ENCODE peak calls at places on chromosomes 2 and 18, in four cellular contexts. Y is SJSA1; I is activated naive CD4-positive, alpha-beta T cell treated with anti-CD3 and anti-CD28 coated beads, Interleukin-2, amount 50 U/mL, for 72 hours; F is transverse colon. A is an unnamed sample.

GRCh38 chr18:13216732-13217465 is 1.7 kb upstream of the LDLRAD4 start:
- DNase-seq in I (peak), Y (no peak), F (peak), A (no peak)

GRCh38 chr2:26561918-26562810 is 79.0 kb downstream of the CIB4 start:
- DNase-seq in F (peak), Y (peak), I (peak), A (no peak)

GRCh38 chr2:187302619-187303018 is 145.4 kb downstream of the CALCRL start:
- DNase-seq in F (peak), Y (no peak), I (no peak), A (no peak)

GRCh38 chr2:178403671-178404379 is 47.1 kb downstream of the PRKRA start:
- DNase-seq in Y (no peak), I (no peak), F (no peak), A (no peak)

GRCh38 chr2:28705743-28706142 is 45.9 kb upstream of the PPP1CB start:
- DNase-seq in Y (no peak), F (no peak), I (no peak), A (peak)

GRCh38 chr2:189192766-189193165 is 13.2 kb upstream of the COL5A2 start:
- DNase-seq in I (no peak), Y (no peak), F (no peak), A (no peak)

GRCh38 chr2:12624911-12625598 is 91.7 kb upstream of the TRIB2 start:
- DNase-seq in Y (no peak), I (no peak), F (no peak), A (no peak)

GRCh38 chr2:189751080-189751658 is 11.4 kb downstream of the OSGEPL1 start:
- DNase-seq in I (peak), Y (no peak), F (peak), A (peak)

GRCh38 chr2:107091163-107091864 is 205.3 kb upstream of the ST6GAL2 start:
- DNase-seq in I (no peak), F (no peak), Y (no peak), A (no peak)

GRCh38 chr2:10220045-10220444 is 82.7 kb upstream of the HPCAL1 start:
- DNase-seq in I (no peak), Y (no peak), F (no peak), A (peak)

GRCh38 chr2:38446418-38446817 is 69.3 kb upstream of the ATL2 start:
- DNase-seq in I (no peak), F (no peak), Y (no peak), A (no peak)

GRCh38 chr2:236055471-236055870 is 112.7 kb downstream of the GBX2 start:
- DNase-seq in Y (no peak), F (no peak), I (no peak), A (peak)

GRCh38 chr2:164734196-164734595 is 107.4 kb downstream of the COBLL1 start:
- DNase-seq in Y (no peak), I (no peak), F (no peak), A (no peak)

GRCh38 chr2:58054264-58054663 is 7.7 kb downstream of the VRK2 start:
- DNase-seq in F (no peak), Y (no peak), I (no peak), A (no peak)

GRCh38 chr18:72878143-72878542 is 10.4 kb upstream of the NETO1 start:
- DNase-seq in I (no peak), Y (no peak), F (no peak), A (no peak)

GRCh38 chr2:43332653-43333052 is 106.2 kb upstream of the ZFP36L2 start:
- DNase-seq in F (no peak), Y (no peak), I (no peak), A (no peak)

GRCh38 chr2:45008296-45009129 is 739 bp downstream of the SIX2 start:
- DNase-seq in I (peak), Y (no peak), F (no peak), A (no peak)

GRCh38 chr2:101310591-101311389 is 2.3 kb upstream of the RNF149 start:
- DNase-seq in Y (no peak), F (no peak), I (no peak), A (no peak)

GRCh38 chr18:45073556-45073955 is 392.9 kb downstream of the SETBP1 start:
- DNase-seq in F (no peak), I (no peak), Y (no peak), A (no peak)

GRCh38 chr18:75206637-75207297 is 2.2 kb downstream of the PTGR3 start:
- DNase-seq in F (no peak), I (no peak), Y (no peak), A (peak)

GRCh38 chr2:120346667-120347358 is 877 bp downstream of the INHBB start:
- DNase-seq in I (peak), F (no peak), Y (no peak), A (no peak)

GRCh38 chr2:219446101-219446504 is 11.5 kb downstream of the SPEG start:
- DNase-seq in I (no peak), F (no peak), Y (peak), A (no peak)

GRCh38 chr2:101057051-101057933 is 55.2 kb downstream of the RPL31 start:
- DNase-seq in Y (no peak), F (no peak), I (no peak), A (no peak)

GRCh38 chr2:215917953-215918620 is 95.3 kb downstream of the MREG start:
- DNase-seq in Y (no peak), F (no peak), I (no peak), A (no peak)

GRCh38 chr2:89829828-89830227 is 1138.4 kb downstream of the RPIA start:
- DNase-seq in Y (no peak), I (no peak), F (no peak), A (no peak)

GRCh38 chr18:2459886-2460285 is 111.4 kb downstream of the METTL4 start:
- DNase-seq in F (no peak), I (no peak), Y (no peak), A (no peak)

GRCh38 chr2:98333922-98334321 is 12.3 kb upstream of the CNGA3 start:
- DNase-seq in F (no peak), Y (no peak), I (no peak), A (no peak)

GRCh38 chr2:233674995-233675394 is 3.3 kb downstream of the UGT1A9 start:
- DNase-seq in Y (no peak), F (no peak), I (no peak), A (no peak)

GRCh38 chr2:119028327-119029174 is 86.6 kb downstream of the MARCO start:
- DNase-seq in Y (no peak), F (peak), I (no peak), A (no peak)

A was measured in Peyer's patch.